ENCODE peak calls at places on chromosomes 5 and 9, in five cellular contexts. Y is kidney tubule cell; G is stimulated activated CD8-positive, alpha-beta memory T cell treated with anti-CD3 and anti-CD28 coated beads, Interleukin-12 subunit alpha, Interleukin-12 subunit beta, amount 100 ng/mL, for 1 hour; J is GM12865; M is EL. W is an unnamed sample.

GRCh38 chr5:56279979-56280378 is 46.8 kb upstream of the ANKRD55 start:
- DNase-seq in M (peak), Y (peak), J (no peak), G (no peak), W (no peak)

GRCh38 chr5:151255621-151256286 is 2.8 kb downstream of the GM2A start:
- DNase-seq in Y (no peak), J (peak), G (no peak), M (no peak), W (no peak)

GRCh38 chr5:153813871-153814270 is 224.8 kb downstream of the FAM114A2 start:
- DNase-seq in Y (no peak), M (no peak), J (no peak), G (no peak), W (no peak)

GRCh38 chr9:35096035-35096849 is at the start of gene PIGO:
- DNase-seq in G (peak), Y (peak), J (peak), M (peak), W (peak)

GRCh38 chr5:76166886-76167576 is 83.8 kb downstream of the SV2C start:
- DNase-seq in Y (no peak), J (peak), M (no peak), G (no peak), W (no peak)

GRCh38 chr5:148020247-148020646 is 43.5 kb upstream of the SPINK5 start:
- DNase-seq in J (no peak), M (no peak), G (no peak), Y (no peak), W (no peak)

GRCh38 chr9:122374885-122375420 is 4.1 kb downstream of the PTGS1 start:
- DNase-seq in J (no peak), Y (no peak), M (peak), G (no peak), W (no peak)

GRCh38 chr5:144122081-144122480 is 48.4 kb downstream of the YIPF5 start:
- DNase-seq in M (no peak), Y (no peak), J (no peak), G (no peak), W (no peak)

GRCh38 chr9:17021379-17021970 is 113.4 kb upstream of the CNTLN start:
- DNase-seq in Y (no peak), G (no peak), M (peak), J (no peak), W (no peak)

GRCh38 chr5:119049824-119050449 is 20.9 kb upstream of the DMXL1 start:
- DNase-seq in M (peak), Y (peak), G (no peak), J (no peak), W (no peak)

GRCh38 chr5:177509361-177509951 is at the start of gene DOK3:
- DNase-seq in Y (no peak), M (no peak), G (no peak), J (peak), W (no peak)

GRCh38 chr9:115520626-115521025 is 402.7 kb upstream of the TNC start:
- DNase-seq in M (no peak), G (no peak), Y (no peak), J (no peak), W (no peak)

GRCh38 chr5:180699042-180699441 is 40.8 kb downstream of the OR2Y1 start:
- DNase-seq in M (no peak), Y (no peak), J (no peak), G (no peak), W (no peak)

GRCh38 chr5:1516615-1517601 is 6.9 kb downstream of the LPCAT1 start:
- DNase-seq in J (no peak), M (peak), G (no peak), Y (peak), W (no peak)

GRCh38 chr5:132830436-132831094 is at the start of gene SHROOM1:
- DNase-seq in G (no peak), M (peak), Y (peak), J (peak), W (no peak)

GRCh38 chr5:103041071-103041676 is 78.8 kb downstream of the GIN1 start:
- DNase-seq in J (peak), Y (peak), G (no peak), M (peak), W (peak)

GRCh38 chr9:89226076-89226475 is 47.5 kb upstream of the SHC3 start:
- DNase-seq in M (no peak), Y (no peak), J (no peak), G (no peak), W (no peak)

GRCh38 chr5:173809014-173809413 is 79.1 kb upstream of the CPEB4 start:
- DNase-seq in Y (no peak), G (no peak), J (no peak), M (no peak), W (no peak)

GRCh38 chr9:4984171-4984570 is 901 bp upstream of the JAK2 start:
- DNase-seq in Y (no peak), J (no peak), G (no peak), M (no peak), W (no peak)

GRCh38 chr5:176166427-176166826 is 71.8 kb upstream of the SIMC1 start:
- DNase-seq in M (peak), G (no peak), J (no peak), Y (peak), W (no peak)

GRCh38 chr5:81171769-81172168 is 61.4 kb upstream of the CKMT2 start:
- DNase-seq in G (no peak), Y (no peak), M (no peak), J (no peak), W (no peak)

GRCh38 chr5:140311011-140311467 is 8.1 kb upstream of the PFDN1 start:
- DNase-seq in Y (peak), J (no peak), M (peak), G (no peak), W (no peak)

GRCh38 chr9:90953200-90953599 is 151.6 kb downstream of the SYK start:
- DNase-seq in G (no peak), J (no peak), M (no peak), Y (no peak), W (no peak)

W was measured in KG1.